ENCODE peak calls at places on chromosomes 7 and 10, in six cellular contexts. One of them, this sample, is unnamed.

GRCh38 chr10:11560076-11560709 is 51.3 kb downstream of the USP6NL start:
- DNase-seq in PC-3: no peak
- DNase-seq in lower lobe of right lung: no peak
- DNase-seq in RCC 7860: peak; percentile 33
- DNase-seq in GM12891: no peak
- DNase-seq in A172: no peak
- DNase-seq in this sample: no peak

GRCh38 chr7:131381069-131381838 is 53.6 kb downstream of the MKLN1 start:
- DNase-seq in A172: peak; percentile 31
- DNase-seq in RCC 7860: peak; percentile 37
- DNase-seq in GM12891: no peak
- DNase-seq in lower lobe of right lung: no peak
- DNase-seq in PC-3: no peak
- DNase-seq in this sample: no peak

GRCh38 chr10:127563718-127564553 is 14.8 kb downstream of the NPS start:
- DNase-seq in RCC 7860: peak; percentile 12
- DNase-seq in GM12891: peak; percentile 25
- DNase-seq in lower lobe of right lung: peak; percentile 66
- DNase-seq in PC-3: peak; percentile 12
- DNase-seq in A172: no peak
- DNase-seq in this sample: no peak

GRCh38 chr7:112770051-112770450 is 20.1 kb downstream of the TMEM168 start:
- DNase-seq in lower lobe of right lung: no peak
- DNase-seq in RCC 7860: no peak
- DNase-seq in A172: no peak
- DNase-seq in GM12891: no peak
- DNase-seq in PC-3: peak; percentile 77
- DNase-seq in this sample: no peak

GRCh38 chr7:26376208-26376917 is 84.7 kb downstream of the SNX10 start:
- DNase-seq in GM12891: peak; percentile 40
- DNase-seq in lower lobe of right lung: peak; percentile 63
- DNase-seq in A172: no peak
- DNase-seq in PC-3: no peak
- DNase-seq in RCC 7860: no peak
- DNase-seq in this sample: peak; percentile 79

GRCh38 chr7:66697451-66698438 is 42.8 kb upstream of the RABGEF1 start:
- DNase-seq in PC-3: peak; percentile 39
- DNase-seq in RCC 7860: no peak
- DNase-seq in A172: peak; percentile 68
- DNase-seq in lower lobe of right lung: no peak
- DNase-seq in GM12891: no peak
- DNase-seq in this sample: no peak

GRCh38 chr10:114970515-114970914 is 32.5 kb downstream of the TRUB1 start:
- DNase-seq in GM12891: no peak
- DNase-seq in lower lobe of right lung: no peak
- DNase-seq in A172: peak; percentile 6
- DNase-seq in RCC 7860: no peak
- DNase-seq in PC-3: no peak
- DNase-seq in this sample: no peak

GRCh38 chr7:28418311-28418710 is 6.0 kb downstream of the CREB5 start:
- DNase-seq in RCC 7860: no peak
- DNase-seq in A172: no peak
- DNase-seq in lower lobe of right lung: no peak
- DNase-seq in GM12891: no peak
- DNase-seq in PC-3: no peak
- DNase-seq in this sample: no peak

GRCh38 chr7:45663167-45663921 is 89.2 kb downstream of the ADCY1 start:
- DNase-seq in PC-3: peak; percentile 32
- DNase-seq in lower lobe of right lung: no peak
- DNase-seq in RCC 7860: no peak
- DNase-seq in GM12891: no peak
- DNase-seq in A172: no peak
- DNase-seq in this sample: peak; percentile 63

GRCh38 chr10:16941865-16942264 is 124.6 kb upstream of the RSU1 start:
- DNase-seq in PC-3: no peak
- DNase-seq in GM12891: no peak
- DNase-seq in lower lobe of right lung: no peak
- DNase-seq in RCC 7860: no peak
- DNase-seq in A172: no peak
- DNase-seq in this sample: no peak

GRCh38 chr7:21338728-21339164 is 89.1 kb upstream of the SP4 start:
- DNase-seq in GM12891: no peak
- DNase-seq in A172: no peak
- DNase-seq in lower lobe of right lung: no peak
- DNase-seq in RCC 7860: no peak
- DNase-seq in PC-3: peak; percentile 5
- DNase-seq in this sample: no peak

GRCh38 chr10:120131183-120131582 is 238.7 kb downstream of the SEC23IP start:
- DNase-seq in A172: peak; percentile 22
- DNase-seq in RCC 7860: no peak
- DNase-seq in GM12891: no peak
- DNase-seq in PC-3: peak; percentile 44
- DNase-seq in lower lobe of right lung: no peak
- DNase-seq in this sample: no peak

GRCh38 chr7:15489383-15489782 is 72.4 kb downstream of the AGMO start:
- DNase-seq in A172: no peak
- DNase-seq in RCC 7860: no peak
- DNase-seq in PC-3: no peak
- DNase-seq in GM12891: no peak
- DNase-seq in lower lobe of right lung: no peak
- DNase-seq in this sample: no peak

GRCh38 chr7:100884741-100885439 is 4.6 kb downstream of the UFSP1 start:
- DNase-seq in GM12891: no peak
- DNase-seq in RCC 7860: no peak
- DNase-seq in A172: no peak
- DNase-seq in PC-3: no peak
- DNase-seq in lower lobe of right lung: no peak
- DNase-seq in this sample: no peak

GRCh38 chr10:124917168-124917938 is 24.6 kb upstream of the ZRANB1 start:
- DNase-seq in RCC 7860: no peak
- DNase-seq in lower lobe of right lung: peak; percentile 56
- DNase-seq in GM12891: peak; percentile 30
- DNase-seq in A172: peak; percentile 8
- DNase-seq in PC-3: peak; percentile 3
- DNase-seq in this sample: no peak

GRCh38 chr10:99732033-99732912 is at the start of the genes COX15 and CUTC:
- DNase-seq in A172: peak; percentile 96
- DNase-seq in PC-3: peak; percentile 95
- DNase-seq in lower lobe of right lung: peak; percentile 98
- DNase-seq in RCC 7860: peak; percentile 93
- DNase-seq in GM12891: peak; percentile 73
- DNase-seq in this sample: peak; percentile 98

GRCh38 chr7:137670521-137671064 is 176.2 kb downstream of the DGKI start:
- DNase-seq in GM12891: no peak
- DNase-seq in A172: peak; percentile 74
- DNase-seq in RCC 7860: peak; percentile 75
- DNase-seq in lower lobe of right lung: no peak
- DNase-seq in PC-3: peak; percentile 36
- DNase-seq in this sample: no peak